ENCODE peak calls at places on chromosomes 3 and 15, in eight cellular contexts. S is ovary, E is SJSA1, D is fibroblast of lung, X is Caco-2, V is aorta, W is OCI-LY7, I is mesendoderm. O is an unnamed sample.

GRCh38 chr3:38151667-38152265 is 13.3 kb downstream of the MYD88 start:
- DNase-seq in I (no peak), W (no peak), X (no peak), V (no peak), S (no peak), D (no peak), E (no peak), O (no peak)

GRCh38 chr3:93973160-93974126 is at the start of gene PROS1:
- DNase-seq in S (peak), X (peak), E (peak), D (peak), I (peak), W (peak), V (peak), O (peak)

GRCh38 chr3:136464502-136464901 is 214.4 kb downstream of the PCCB start:
- DNase-seq in E (no peak), S (no peak), X (no peak), I (no peak), V (no peak), D (peak), W (no peak), O (no peak)

GRCh38 chr15:57375827-57376694 is at the start of gene CGNL1:
- DNase-seq in W (no peak), X (no peak), E (no peak), D (no peak), I (peak), V (peak), S (peak), O (peak)

GRCh38 chr3:76930712-76931111 is 109.2 kb upstream of the ROBO2 start:
- DNase-seq in V (no peak), D (no peak), I (no peak), X (no peak), W (no peak), E (no peak), S (no peak), O (no peak)

GRCh38 chr3:183958775-183959174 is 58.9 kb downstream of the ABCC5 start:
- DNase-seq in W (no peak), D (no peak), X (no peak), V (no peak), I (no peak), E (no peak), S (no peak), O (no peak)

GRCh38 chr3:147113293-147114045 is 292.9 kb downstream of the ZIC4 start:
- DNase-seq in D (peak), X (no peak), E (peak), W (no peak), V (no peak), S (no peak), I (peak), O (no peak)

GRCh38 chr3:20197775-20198174 is 11.8 kb upstream of the SGO1 start:
- DNase-seq in W (no peak), V (no peak), E (no peak), D (no peak), I (peak), X (peak), S (no peak), O (no peak)

GRCh38 chr3:8493744-8494143 is 7.9 kb upstream of the LMCD1 start:
- DNase-seq in E (no peak), V (no peak), W (no peak), D (no peak), X (no peak), S (no peak), I (no peak), O (no peak)

GRCh38 chr15:36827824-36828223 is 248.4 kb downstream of the CDIN1 start:
- DNase-seq in V (no peak), D (no peak), S (no peak), E (no peak), I (no peak), W (no peak), X (no peak), O (no peak)

GRCh38 chr3:5756443-5756842 is 568.9 kb downstream of the EDEM1 start:
- DNase-seq in S (no peak), V (no peak), W (no peak), X (no peak), E (no peak), D (no peak), I (no peak), O (no peak)

GRCh38 chr15:36161781-36162212 is 417.6 kb upstream of the CDIN1 start:
- DNase-seq in D (peak), S (no peak), X (no peak), I (peak), V (no peak), E (no peak), W (no peak), O (no peak)

GRCh38 chr3:177615015-177615414 is 417.7 kb upstream of the TBL1XR1 start:
- DNase-seq in W (no peak), I (no peak), S (peak), X (no peak), D (peak), E (no peak), V (peak), O (no peak)

DNA sequence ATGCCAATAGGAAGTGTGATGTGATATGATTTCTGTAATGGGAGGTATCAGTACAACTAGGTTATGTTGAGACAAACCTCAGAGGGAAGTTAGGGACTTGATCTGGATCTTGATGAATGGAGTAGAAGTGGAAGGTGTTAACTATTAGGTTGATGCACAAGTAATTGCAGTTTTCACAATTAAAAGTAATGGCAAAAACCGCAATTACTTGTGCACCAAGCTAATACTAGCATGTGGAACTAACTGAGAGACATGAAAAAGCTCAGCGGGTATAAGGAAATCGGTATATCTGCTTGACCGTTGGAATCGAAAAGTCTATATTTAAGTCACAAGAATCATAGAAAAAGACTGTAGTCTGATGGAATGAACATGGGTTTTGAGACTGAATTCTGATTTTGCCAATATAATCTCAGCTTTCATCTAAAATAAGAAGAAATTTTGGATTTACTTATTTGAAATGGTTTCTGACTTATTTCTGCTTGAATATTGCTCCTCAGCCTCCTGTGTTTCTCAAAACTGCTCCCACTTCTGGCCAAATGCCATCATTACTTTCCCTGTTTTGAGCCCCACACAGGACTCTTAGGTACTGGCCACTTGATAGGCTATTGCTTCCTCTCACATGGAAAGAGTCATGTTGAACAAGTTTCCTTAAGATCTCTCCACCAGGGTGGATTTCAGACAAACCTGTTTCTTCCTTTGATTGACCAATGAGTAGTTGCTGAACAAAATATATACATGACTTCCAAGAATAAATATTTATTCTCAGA is 271.5 kb upstream of the COL8A1 start:
- DNase-seq in V (no peak), S (no peak), X (no peak), I (peak), W (no peak), E (no peak), D (no peak), O (no peak)
- H3K4me3 ChIP-seq in V (no peak), S (no peak), X (no peak), I (no peak), W (no peak), E (no peak), D (no peak), O (no peak)

DNA sequence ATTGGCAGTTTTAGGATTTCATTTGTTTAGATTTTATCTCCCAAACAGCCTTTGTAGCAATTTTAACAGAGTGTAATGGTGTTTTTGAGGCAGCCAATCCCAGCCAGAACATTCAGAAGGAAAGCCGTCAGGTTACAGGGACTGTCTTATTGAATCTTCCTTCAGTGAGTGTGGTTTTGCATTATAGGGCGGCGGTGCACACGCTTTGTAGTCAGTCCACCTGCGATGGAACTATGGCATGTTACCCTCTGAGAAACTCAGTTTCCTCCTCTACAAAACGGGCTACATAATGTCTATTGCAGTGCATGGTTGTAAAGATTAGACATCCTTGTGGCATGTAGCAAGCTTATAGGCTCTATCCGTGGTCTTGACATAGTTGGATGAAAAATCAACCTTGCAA is 1.0 kb downstream of the LRRC28 start:
- DNase-seq in S (no peak), V (no peak), X (no peak), I (no peak), W (peak), E (no peak), D (no peak), O (no peak)
- H3K4me3 ChIP-seq in S (peak), V (peak), X (peak), I (no peak), W (peak), E (no peak), D (peak), O (peak)

GRCh38 chr3:13014755-13015285 is 58.4 kb downstream of the IQSEC1 start:
- DNase-seq in X (no peak), D (no peak), I (no peak), V (peak), S (no peak), E (no peak), W (no peak), O (no peak)

GRCh38 chr3:13017361-13018038 is 55.7 kb downstream of the IQSEC1 start:
- DNase-seq in I (no peak), W (no peak), X (no peak), V (peak), S (no peak), E (no peak), D (no peak), O (no peak)

GRCh38 chr3:13016726-13017255 is 56.4 kb downstream of the IQSEC1 start:
- DNase-seq in D (no peak), S (no peak), E (no peak), V (peak), X (no peak), W (no peak), I (no peak), O (no peak)

GRCh38 chr3:13015286-13016082 is 57.7 kb downstream of the IQSEC1 start:
- DNase-seq in S (no peak), W (peak), V (peak), X (no peak), I (no peak), D (no peak), E (no peak), O (no peak)

DNA sequence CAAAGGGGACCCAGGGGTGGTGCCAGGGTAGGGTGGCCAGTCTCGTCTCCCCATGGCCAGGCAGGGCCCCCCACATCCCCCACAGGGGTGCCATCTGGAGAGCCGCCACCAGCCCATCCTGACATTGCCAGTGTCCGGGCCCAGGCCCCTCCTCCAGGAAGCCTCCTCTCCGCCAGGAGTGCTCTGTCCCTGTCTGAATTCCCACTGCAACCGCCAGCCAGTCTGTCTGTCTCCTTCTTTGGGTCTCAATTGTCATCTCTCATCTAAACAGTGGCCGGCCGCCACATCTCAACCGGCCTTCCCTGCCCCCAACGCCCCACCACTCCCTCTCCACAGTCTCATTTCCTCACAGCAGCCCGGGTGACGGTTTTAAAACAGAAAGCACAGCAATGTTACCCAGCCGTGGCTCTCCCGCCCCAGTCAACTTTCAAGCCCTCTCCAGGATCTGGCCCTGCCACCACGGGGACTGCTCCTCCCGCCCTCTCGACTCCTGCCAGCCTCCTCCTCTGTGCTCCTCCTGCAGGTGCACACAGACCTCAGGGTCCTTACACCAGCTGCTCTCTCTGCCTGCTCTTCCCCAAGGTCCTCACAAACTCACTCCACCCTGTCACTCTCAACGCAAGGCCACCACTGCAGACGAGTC is 57.0 kb downstream of the IQSEC1 start:
- DNase-seq in S (no peak), V (peak), D (no peak), E (no peak), I (no peak), X (no peak), W (peak), O (no peak)
- H3K4me3 ChIP-seq in S (no peak), V (no peak), D (no peak), E (no peak), I (no peak), X (no peak), W (peak), O (no peak)

GRCh38 chr3:124885466-124886167 is 1.5 kb downstream of the ITGB5 start:
- DNase-seq in W (no peak), S (no peak), D (no peak), E (peak), V (no peak), I (peak), X (no peak), O (peak)
- H3K4me3 ChIP-seq in W (no peak), S (peak), D (peak), E (peak), V (peak), I (peak), X (peak), O (peak)

GRCh38 chr3:132625613-132626012 is 28.5 kb downstream of the ACKR4 start:
- DNase-seq in E (no peak), I (no peak), X (no peak), V (no peak), D (no peak), W (peak), S (no peak), O (no peak)

GRCh38 chr3:132628157-132628556 is 31.1 kb downstream of the ACKR4 start:
- DNase-seq in S (no peak), I (no peak), D (peak), W (no peak), E (no peak), X (no peak), V (no peak), O (peak)

GRCh38 chr3:132626955-132627354 is 29.9 kb downstream of the ACKR4 start:
- DNase-seq in X (no peak), E (no peak), W (no peak), V (no peak), D (no peak), I (no peak), S (no peak), O (no peak)

GRCh38 chr3:132630612-132631011 is 29.0 kb downstream of the ACAD11 start:
- DNase-seq in I (no peak), W (no peak), D (no peak), V (no peak), S (no peak), X (no peak), E (no peak), O (no peak)

DNA sequence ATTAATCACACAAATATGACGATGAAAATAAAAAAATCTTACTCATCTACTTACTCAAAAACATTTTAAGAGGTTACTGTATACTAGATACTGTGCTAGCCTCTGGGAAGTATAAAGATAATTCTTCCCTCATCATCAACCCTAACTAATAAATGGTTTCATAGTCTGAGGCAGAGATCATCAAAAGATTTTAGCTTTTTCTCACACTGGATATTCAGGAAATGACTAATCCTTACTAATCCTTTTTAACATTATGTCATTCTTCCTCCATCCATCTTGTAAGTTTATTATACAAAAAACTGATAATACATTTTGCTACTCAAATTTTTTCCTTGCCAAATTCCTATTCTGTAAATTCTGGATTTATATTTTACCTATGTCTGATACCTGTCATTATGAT is 29.7 kb downstream of the ACAD11 start:
- DNase-seq in D (peak), S (no peak), V (no peak), W (no peak), I (no peak), E (no peak), X (no peak), O (peak)
- H3K4me3 ChIP-seq in D (no peak), S (no peak), V (no peak), W (no peak), I (no peak), E (no peak), X (no peak), O (no peak)

DNA sequence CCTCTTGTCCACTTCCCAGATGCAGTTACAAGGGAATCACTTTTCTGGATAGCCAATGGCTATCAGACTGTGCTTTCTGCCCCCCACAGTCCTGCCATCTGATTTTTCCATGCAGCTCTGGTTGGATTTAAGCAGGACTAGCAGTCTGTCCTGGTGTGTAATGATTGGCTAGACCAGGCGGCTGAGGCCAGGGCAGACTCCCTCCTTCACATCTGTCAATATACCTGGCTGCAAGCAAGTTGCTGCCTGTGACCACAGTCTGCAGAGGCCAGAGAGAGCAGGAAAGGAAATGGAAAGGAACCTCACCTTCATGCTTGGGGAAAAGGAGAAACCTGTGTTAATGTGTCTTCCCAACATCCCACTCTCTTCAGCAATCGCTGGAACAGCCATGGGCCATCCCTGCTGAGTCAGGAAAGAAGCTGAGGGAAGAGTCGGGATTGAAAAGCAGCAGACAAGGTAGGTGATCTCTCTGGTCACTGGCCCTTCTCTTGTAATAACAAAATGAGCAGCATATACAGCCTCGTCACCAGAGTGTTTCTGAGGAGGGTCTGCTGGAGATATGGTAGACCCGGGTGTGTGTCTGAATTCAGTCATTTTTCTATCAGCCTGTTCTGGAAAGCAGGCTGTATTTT is 126.7 kb upstream of the PHLDB2 start:
- DNase-seq in D (no peak), I (no peak), E (no peak), V (no peak), X (peak), W (no peak), S (no peak), O (no peak)
- H3K4me3 ChIP-seq in D (no peak), I (no peak), E (no peak), V (no peak), X (peak), W (no peak), S (no peak), O (no peak)

GRCh38 chr3:50138266-50139230 is 16.6 kb upstream of the SEMA3F start:
- DNase-seq in D (peak), X (no peak), W (no peak), V (no peak), E (no peak), I (peak), S (no peak), O (no peak)
- H3K4me3 ChIP-seq in D (no peak), X (no peak), W (no peak), V (no peak), E (no peak), I (no peak), S (no peak), O (no peak)

GRCh38 chr3:46407976-46408375 is 917 bp downstream of the CCRL2 start:
- DNase-seq in I (no peak), W (no peak), S (no peak), X (no peak), V (no peak), D (no peak), E (no peak), O (no peak)
- H3K4me3 ChIP-seq in I (no peak), W (no peak), S (no peak), X (no peak), V (no peak), D (no peak), E (no peak), O (no peak)

GRCh38 chr15:28873585-28874139 is 12.1 kb upstream of the APBA2 start:
- DNase-seq in X (no peak), W (no peak), V (no peak), E (no peak), D (no peak), I (no peak), S (no peak), O (no peak)

GRCh38 chr15:28876845-28877185 is 9.0 kb upstream of the APBA2 start:
- DNase-seq in W (no peak), X (no peak), S (no peak), I (no peak), D (no peak), E (no peak), V (no peak), O (no peak)

GRCh38 chr15:28876131-28876844 is 9.5 kb upstream of the APBA2 start:
- DNase-seq in W (no peak), S (no peak), I (peak), X (no peak), E (no peak), V (no peak), D (no peak), O (no peak)

GRCh38 chr15:28873006-28873405 is 12.8 kb upstream of the APBA2 start:
- DNase-seq in E (no peak), S (no peak), I (no peak), X (no peak), W (no peak), V (no peak), D (no peak), O (no peak)

DNA sequence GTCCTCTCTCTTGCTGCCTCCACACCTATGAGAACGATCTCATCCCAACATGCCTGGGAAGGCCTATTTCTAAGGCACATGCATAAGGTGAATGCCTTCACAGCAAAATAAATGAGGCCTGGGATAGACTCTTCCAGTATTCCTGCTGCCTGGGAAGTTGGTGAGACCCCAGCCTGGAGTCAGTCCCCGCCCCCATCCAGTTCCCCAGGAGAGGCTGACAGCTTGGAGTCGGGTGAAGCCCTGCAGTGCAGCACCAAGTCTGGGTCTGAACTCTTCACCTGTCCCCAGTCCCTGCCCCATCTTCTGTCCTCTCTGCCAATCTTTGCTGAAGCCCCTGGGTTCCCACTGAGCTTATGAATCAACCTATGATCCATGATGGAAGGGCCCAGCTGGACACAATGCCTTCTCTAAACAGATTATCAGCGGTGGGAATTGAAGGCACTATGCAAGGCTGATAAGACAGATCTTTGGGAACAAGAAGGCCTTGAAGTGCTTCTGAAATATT is 10.3 kb upstream of the APBA2 start:
- DNase-seq in V (no peak), I (peak), X (no peak), S (no peak), E (no peak), D (no peak), W (no peak), O (no peak)
- H3K4me3 ChIP-seq in V (no peak), I (no peak), X (no peak), S (no peak), E (no peak), D (no peak), W (no peak), O (no peak)